ENCODE peak calls at places on chromosomes 4 and X, in four cellular contexts. D, V, H and A are unnamed samples.
A peak's percentile ranks its signal among the peaks of the same experiment; 100 is the strongest.

GRCh38 chrX:68193234-68193633 is 240.1 kb downstream of the OPHN1 start:
- DNase-seq in D (no peak), V (no peak), H (no peak), A (no peak)

GRCh38 chrX:78708171-78708570 is 39.3 kb upstream of the LPAR4 start:
- DNase-seq in D (no peak), V (no peak), H (no peak), A (peak; percentile 51)

GRCh38 chr4:187171731-187172339 is 448.2 kb upstream of the FAT1 start:
- DNase-seq in D (no peak), V (no peak), H (no peak), A (no peak)

GRCh38 chrX:131626681-131627296 is 82.9 kb downstream of the OR13H1 start:
- DNase-seq in D (no peak), V (no peak), H (no peak), A (peak; percentile 18)

GRCh38 chr4:151218343-151218742 is 58.6 kb upstream of the PRSS48 start:
- DNase-seq in D (no peak), V (no peak), H (no peak), A (no peak)

GRCh38 chrX:153469811-153470410 is 465 bp downstream of the HAUS7 start:
- DNase-seq in D (peak; percentile 26), V (no peak), H (no peak), A (peak; percentile 31)

GRCh38 chr4:55296076-55296475 is 50.0 kb upstream of the SRD5A3 start:
- DNase-seq in D (no peak), V (no peak), H (no peak), A (no peak)

GRCh38 chr4:123299212-123299651 is 97.4 kb upstream of the SPRY1 start:
- DNase-seq in D (no peak), V (no peak), H (no peak), A (no peak)

GRCh38 chrX:41734530-41734929 is 10.5 kb downstream of the GPR82 start:
- DNase-seq in D (no peak), V (no peak), H (no peak), A (peak; percentile 26)

GRCh38 chr4:77635246-77635645 is 29.6 kb downstream of the CXCL13 start:
- DNase-seq in D (no peak), V (no peak), H (no peak), A (no peak)

GRCh38 chr4:137274404-137274803 is 257.9 kb downstream of the PCDH18 start:
- DNase-seq in D (no peak), V (no peak), H (no peak), A (no peak)

GRCh38 chr4:93186846-93187245 is 641.7 kb upstream of the ATOH1 start:
- DNase-seq in D (no peak), V (no peak), H (no peak), A (no peak)

GRCh38 chr4:105605493-105605892 is 53.1 kb downstream of the ARHGEF38 start:
- DNase-seq in D (no peak), V (no peak), H (no peak), A (no peak)

GRCh38 chr4:2882341-2882740 is 38.7 kb downstream of the ADD1 start:
- DNase-seq in D (no peak), V (no peak), H (no peak), A (no peak)

GRCh38 chr4:2583517-2583916 is 47.1 kb downstream of the FAM193A start:
- DNase-seq in D (no peak), V (no peak), H (no peak), A (no peak)

GRCh38 chr4:74451214-74451661 is 6.3 kb downstream of the AREG start:
- DNase-seq in D (no peak), V (no peak), H (no peak), A (peak; percentile 71)

GRCh38 chrX:2723316-2723879 is 28.4 kb upstream of the XG start:
- DNase-seq in D (no peak), V (peak; percentile 47), H (peak; percentile 46), A (no peak)

GRCh38 chr4:74692973-74693372 is 101.3 kb downstream of the BTC start:
- DNase-seq in D (no peak), V (peak; percentile 68), H (no peak), A (no peak)

GRCh38 chr4:156298230-156298629 is 344.6 kb upstream of the CTSO start:
- DNase-seq in D (no peak), V (no peak), H (no peak), A (no peak)

GRCh38 chr4:101527186-101527585 is 179.9 kb upstream of the PPP3CA start:
- DNase-seq in D (peak; percentile 56), V (no peak), H (no peak), A (no peak)

GRCh38 chr4:155392486-155393184 is 15.9 kb upstream of the MAP9 start:
- DNase-seq in D (no peak), V (no peak), H (no peak), A (no peak)

GRCh38 chr4:29948858-29949257 is 771.3 kb upstream of the PCDH7 start:
- DNase-seq in D (no peak), V (no peak), H (no peak), A (no peak)

GRCh38 chr4:8341691-8342090 is 72.1 kb downstream of the HTRA3 start:
- DNase-seq in D (no peak), V (peak; percentile 63), H (peak; percentile 70), A (no peak)